ENCODE peak calls at places on chromosomes 7 and 10, in five cellular contexts. G is foreskin fibroblast, U is B cell, O is HepG2, C is PC-9. I is an unnamed sample.

GRCh38 chr10:33392706-33393105 is 58.2 kb upstream of the NRP1 start:
- DNase-seq in G (no peak), O (no peak), C (no peak), U (no peak), I (no peak)

GRCh38 chr10:1377231-1377630 is 321.0 kb downstream of the WDR37 start:
- DNase-seq in O (no peak), U (no peak), G (no peak), C (no peak), I (no peak)

GRCh38 chr10:98041352-98042043 is 11.1 kb upstream of the CRTAC1 start:
- DNase-seq in O (peak; percentile 54), C (no peak), U (peak; percentile 46), G (peak; percentile 76), I (peak; percentile 57)

GRCh38 chr10:29703276-29703675 is 68.5 kb upstream of the SVIL start:
- DNase-seq in O (no peak), U (no peak), G (peak; percentile 29), C (no peak), I (no peak)

GRCh38 chr7:158771213-158771817 is 58.0 kb downstream of the ESYT2 start:
- DNase-seq in C (no peak), O (no peak), G (peak; percentile 14), U (no peak), I (no peak)

GRCh38 chr10:132677905-132678298 is 108.0 kb downstream of the NKX6-2 start:
- DNase-seq in U (no peak), C (no peak), G (no peak), O (no peak), I (no peak)

GRCh38 chr7:151851782-151852181 is 25.1 kb downstream of the PRKAG2 start:
- DNase-seq in G (no peak), O (no peak), C (no peak), U (no peak), I (no peak)

GRCh38 chr10:47457528-47457820 is 26.4 kb downstream of the ANXA8 start:
- DNase-seq in U (no peak), C (no peak), O (no peak), G (no peak), I (no peak)

GRCh38 chr10:1733720-1734119 is 3.6 kb downstream of the ADARB2 start:
- DNase-seq in O (no peak), U (no peak), C (no peak), G (no peak), I (no peak)

GRCh38 chr10:49080965-49081364 is 34.4 kb downstream of the VSTM4 start:
- DNase-seq in O (no peak), U (no peak), C (no peak), G (no peak), I (no peak)

GRCh38 chr10:49083256-49083655 is 32.1 kb downstream of the VSTM4 start:
- DNase-seq in C (no peak), G (no peak), U (no peak), O (no peak), I (no peak)

GRCh38 chr10:49082767-49083166 is 32.6 kb downstream of the VSTM4 start:
- DNase-seq in C (no peak), G (no peak), U (no peak), O (no peak), I (no peak)

GRCh38 chr10:49080071-49080470 is 35.3 kb downstream of the VSTM4 start:
- DNase-seq in U (no peak), O (no peak), G (no peak), C (no peak), I (no peak)

GRCh38 chr10:49081532-49082275 is 33.6 kb downstream of the VSTM4 start:
- DNase-seq in U (no peak), C (no peak), G (peak; percentile 5), O (peak; percentile 67), I (no peak)
- TF ChIP-seq CTCF in U (no peak), C (no peak), G (no peak), O (no peak), I (no peak)

DNA sequence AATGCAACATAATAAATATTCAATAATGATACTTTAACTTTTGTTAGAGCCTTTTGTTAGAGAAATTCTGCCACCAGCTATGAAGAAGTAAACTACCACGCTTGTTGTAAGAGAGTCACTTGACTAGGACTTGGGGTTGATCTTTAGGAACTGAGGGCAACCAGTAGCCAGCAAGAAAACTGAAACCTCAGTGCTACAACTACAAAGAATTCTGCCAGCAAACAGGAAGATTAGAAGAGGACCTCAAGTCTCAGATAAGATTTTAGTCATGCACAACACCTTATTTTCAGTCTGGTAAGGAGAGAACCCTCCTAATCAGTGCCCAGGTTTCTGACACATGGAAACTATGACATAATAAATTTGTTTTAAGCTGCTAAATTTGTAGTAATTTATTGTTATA is 498.3 kb upstream of the STEAP1 start:
- DNase-seq in U (no peak), G (no peak), O (no peak), C (no peak), I (no peak)
- TF ChIP-seq CTCF in U (no peak), G (no peak), O (no peak), C (no peak), I (no peak)

DNA sequence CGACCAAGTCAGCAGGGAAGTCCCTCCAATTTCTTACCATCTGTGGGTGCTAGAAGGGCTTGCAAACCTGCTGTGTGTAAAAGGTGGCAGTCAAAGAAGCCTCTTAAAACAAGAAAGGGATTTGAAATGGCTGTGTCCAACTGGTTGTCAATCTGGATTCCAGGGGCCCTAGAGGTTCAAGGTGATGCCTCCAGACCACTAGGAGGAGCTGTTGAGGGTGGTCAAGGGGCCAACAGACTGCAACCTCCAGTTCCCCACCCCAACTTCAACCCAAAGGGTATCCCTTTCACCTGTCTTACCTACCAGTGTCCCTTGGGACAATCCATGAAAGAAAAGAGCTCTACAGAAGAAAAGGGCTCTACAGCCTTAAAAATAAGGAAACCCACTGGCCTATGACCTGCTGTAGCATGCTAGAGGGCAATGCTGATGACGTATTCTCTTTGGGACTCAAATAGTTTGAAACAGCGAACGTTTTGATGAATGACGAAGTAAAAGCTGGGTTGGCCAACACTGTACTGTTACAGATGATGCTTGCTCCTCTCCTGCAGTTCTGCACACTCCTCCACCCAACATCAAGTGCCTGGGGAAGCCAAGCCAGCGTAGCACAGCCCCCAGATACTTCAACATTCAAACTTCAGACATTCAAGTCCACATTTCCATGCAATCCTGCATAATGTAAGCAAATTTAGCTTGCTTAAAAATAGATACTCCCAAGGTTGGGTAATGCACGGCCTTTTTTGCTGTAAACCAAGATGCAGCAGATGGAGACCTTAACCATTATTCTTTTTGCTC is 46.0 kb upstream of the WDR11 start:
- DNase-seq in C (no peak), G (no peak), O (no peak), U (no peak), I (no peak)
- TF ChIP-seq CTCF in C (no peak), G (no peak), O (no peak), U (no peak), I (peak; percentile 15)

GRCh38 chr7:74038194-74038961 is 10.4 kb downstream of the ELN start:
- DNase-seq in U (no peak), C (no peak), G (no peak), O (no peak), I (no peak)

GRCh38 chr7:74040101-74040790 is 12.3 kb downstream of the ELN start:
- DNase-seq in G (peak; percentile 77), U (no peak), O (no peak), C (no peak), I (no peak)

GRCh38 chr7:74040791-74041520 is 13.0 kb downstream of the ELN start:
- DNase-seq in G (no peak), O (no peak), C (no peak), U (no peak), I (no peak)

GRCh38 chr7:74039337-74039736 is 11.4 kb downstream of the ELN start:
- DNase-seq in U (no peak), O (no peak), G (no peak), C (no peak), I (no peak)

GRCh38 chr7:74037609-74038008 is 9.6 kb downstream of the ELN start:
- DNase-seq in C (no peak), O (no peak), G (no peak), U (no peak), I (no peak)
- TF ChIP-seq CTCF in C (no peak), O (no peak), G (no peak), U (no peak), I (no peak)

GRCh38 chr10:31620236-31621151 is 301.5 kb downstream of the ZEB1 start:
- DNase-seq in O (no peak), G (peak; percentile 86), U (no peak), C (no peak), I (no peak)
- TF ChIP-seq CTCF in O (peak; percentile 3), G (peak; percentile 49), U (no peak), C (no peak), I (no peak)

GRCh38 chr10:68988530-68989316 is at the start of gene KIFBP:
- DNase-seq in G (peak; percentile 99), O (peak; percentile 95), U (peak; percentile 84), C (peak; percentile 97), I (peak; percentile 95)
- TF ChIP-seq CTCF in G (peak; percentile 48), O (peak; percentile 75), U (peak; percentile 32), C (peak; percentile 62), I (peak; percentile 49)

DNA sequence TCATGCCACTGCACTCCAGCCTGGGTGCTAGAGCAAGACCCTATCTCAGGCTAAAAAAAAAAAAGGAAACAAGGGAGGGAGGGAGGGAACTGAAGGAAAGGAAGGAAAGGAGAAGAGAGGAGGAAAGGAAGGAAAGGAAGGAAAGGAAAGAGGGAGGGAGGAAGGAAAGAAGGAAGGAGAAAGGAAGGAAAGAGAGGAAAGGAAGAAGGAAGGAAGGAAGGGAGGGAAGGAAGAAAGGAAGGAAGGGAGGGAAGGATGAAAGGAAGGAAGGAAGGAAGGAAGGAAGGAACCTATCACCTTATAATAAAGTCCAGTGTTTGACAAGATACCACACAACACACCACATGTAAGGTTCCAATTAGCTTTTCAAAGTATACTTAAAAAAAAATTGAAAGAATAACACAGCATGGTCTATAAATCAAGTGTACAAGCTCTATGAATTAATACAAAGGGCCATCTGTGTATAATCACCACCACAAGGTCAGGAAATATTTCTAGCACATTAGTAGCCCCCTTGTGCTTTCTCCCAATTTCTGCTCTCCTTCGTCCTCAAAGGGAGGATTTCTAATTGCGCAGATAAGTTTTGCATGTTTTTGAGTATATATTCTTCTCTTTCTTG is 26.4 kb downstream of the RNF216 start:
- DNase-seq in U (no peak), G (no peak), O (no peak), C (no peak), I (no peak)
- TF ChIP-seq CTCF in U (no peak), G (no peak), O (no peak), C (no peak), I (no peak)